ENCODE peak calls at places on chromosomes 7 and 10, in five cellular contexts. J is naive B cell; T is LNCaP clone FGC; H is activated naive CD8-positive, alpha-beta T cell treated with anti-CD3 and anti-CD28 coated beads, Interleukin-2, amount 50 U/mL, for 24 hours; M is mesendoderm. Z is an unnamed sample.

GRCh38 chr7:63876707-63877322 is 121.8 kb upstream of the ZNF722 start:
- DNase-seq in J (no peak), T (no peak), H (no peak), M (peak), Z (no peak)

GRCh38 chr10:8628351-8628750 is 573.9 kb downstream of the GATA3 start:
- DNase-seq in J (no peak), T (no peak), H (no peak), M (peak), Z (no peak)

GRCh38 chr7:135170223-135170997 is at the start of gene CYREN:
- DNase-seq in J (peak), T (peak), H (peak), M (peak), Z (peak)

GRCh38 chr10:110011679-110012078 is 3.9 kb downstream of the ADD3 start:
- DNase-seq in J (no peak), T (peak), H (no peak), M (no peak), Z (no peak)

GRCh38 chr10:93032105-93032808 is 28.3 kb upstream of the CYP26C1 start:
- DNase-seq in J (no peak), T (no peak), H (no peak), M (no peak), Z (no peak)

GRCh38 chr7:129781128-129781855 is 169.8 kb downstream of the NRF1 start:
- DNase-seq in J (no peak), T (no peak), H (peak), M (no peak), Z (no peak)

GRCh38 chr7:16422100-16422430 is 727 bp upstream of the CRPPA start:
- DNase-seq in J (no peak), T (no peak), H (no peak), M (peak), Z (no peak)

GRCh38 chr10:74151057-74151878 is at the start of gene ADK:
- DNase-seq in J (peak), T (peak), H (peak), M (peak), Z (peak)

GRCh38 chr10:19204239-19204917 is 155.8 kb downstream of the MALRD1 start:
- DNase-seq in J (no peak), T (no peak), H (no peak), M (no peak), Z (no peak)

GRCh38 chr7:150657526-150657925 is 25.3 kb upstream of the GIMAP6 start:
- DNase-seq in J (no peak), T (no peak), H (no peak), M (peak), Z (no peak)

GRCh38 chr10:20185116-20185515 is 368.9 kb downstream of the PLXDC2 start:
- DNase-seq in J (no peak), T (no peak), H (no peak), M (peak), Z (no peak)

GRCh38 chr7:34066968-34067367 is 161.6 kb downstream of the BMPER start:
- DNase-seq in J (no peak), T (no peak), H (no peak), M (peak), Z (no peak)

GRCh38 chr10:59675812-59676211 is 33.8 kb downstream of the SLC16A9 start:
- DNase-seq in J (no peak), T (no peak), H (no peak), M (peak), Z (no peak)

GRCh38 chr7:116969371-116969902 is 16.1 kb downstream of the ST7 start:
- DNase-seq in J (no peak), T (no peak), H (no peak), M (no peak), Z (no peak)

GRCh38 chr10:5530846-5531557 is 6.2 kb downstream of the CALML3 start:
- DNase-seq in J (no peak), T (no peak), H (no peak), M (no peak), Z (no peak)

GRCh38 chr7:70693300-70693689 is 438.6 kb upstream of the GALNT17 start:
- DNase-seq in J (no peak), T (no peak), H (no peak), M (no peak), Z (no peak)

GRCh38 chr7:332646-333398 is 42.9 kb downstream of the FOXL3 start:
- DNase-seq in J (peak), T (no peak), H (peak), M (peak), Z (peak)

GRCh38 chr10:125159932-125160855 is at the start of gene CTBP2:
- DNase-seq in J (no peak), T (no peak), H (no peak), M (peak), Z (no peak)

GRCh38 chr10:37754538-37755323 is 102.7 kb downstream of the ZNF248 start:
- DNase-seq in J (no peak), T (peak), H (no peak), M (peak), Z (no peak)

GRCh38 chr7:46146454-46147255 is 225.6 kb upstream of the IGFBP3 start:
- DNase-seq in J (no peak), T (no peak), H (no peak), M (no peak), Z (no peak)

GRCh38 chr10:34723746-34724145 is 91.3 kb downstream of the PARD3 start:
- DNase-seq in J (no peak), T (no peak), H (no peak), M (peak), Z (no peak)

GRCh38 chr10:17507538-17507937 is 53.1 kb upstream of the ST8SIA6 start:
- DNase-seq in J (no peak), T (no peak), H (no peak), M (no peak), Z (no peak)

GRCh38 chr7:155289949-155290501 is 7.7 kb upstream of the INSIG1 start:
- DNase-seq in J (no peak), T (no peak), H (no peak), M (no peak), Z (no peak)